ENCODE peak calls at places on chromosomes 6 and 20, in nine cellular contexts. W is cerebellum; Q is SJSA1; T is body of pancreas; D is activated CD4-positive, alpha-beta T cell treated with anti-CD3 and anti-CD28 coated beads, Interleukin-2, amount 50 U/mL, for 48 hours; O is activated naive CD8-positive, alpha-beta T cell treated with anti-CD3 and anti-CD28 coated beads, Interleukin-2, amount 50 U/mL, for 16 hours; K is GM06990; J is activated CD4-positive, CD25-positive, alpha-beta regulatory T cell treated with anti-CD3 and anti-CD28 coated beads, Interleukin-2, amount 50 U/mL, for 16 hours; E is HL-60. I is an unnamed sample.

GRCh38 chr20:64105846-64106434 is 1.4 kb downstream of the NPBWR2 start:
- DNase-seq in W (no peak), Q (no peak), T (no peak), D (no peak), O (no peak), K (no peak), J (no peak), E (no peak), I (no peak)

GRCh38 chr6:166643907-166644590 is 17.0 kb upstream of the RPS6KA2 start:
- DNase-seq in W (no peak), Q (no peak), T (no peak), D (no peak), O (no peak), K (no peak), J (no peak), E (no peak), I (no peak)

GRCh38 chr20:60009826-60010616 is 51.8 kb downstream of the CDH26 start:
- DNase-seq in W (no peak), Q (no peak), T (no peak), D (no peak), O (no peak), K (no peak), J (no peak), E (no peak), I (no peak)

GRCh38 chr6:106972500-106972899 is 2.0 kb downstream of the CD24 start:
- DNase-seq in W (no peak), Q (no peak), T (peak; percentile 61), D (no peak), O (no peak), K (no peak), J (no peak), E (no peak), I (no peak)

GRCh38 chr6:125918681-125919566 is 37.6 kb upstream of the HINT3 start:
- DNase-seq in W (no peak), Q (no peak), T (peak; percentile 82), D (peak; percentile 53), O (no peak), K (peak; percentile 73), J (no peak), E (peak; percentile 69), I (peak; percentile 48)

GRCh38 chr6:13853871-13854270 is 39.5 kb upstream of the MCUR1 start:
- DNase-seq in W (no peak), Q (peak; percentile 1), T (no peak), D (no peak), O (no peak), K (no peak), J (no peak), E (no peak), I (no peak)

GRCh38 chr20:57806476-57806875 is 96.7 kb upstream of the PMEPA1 start:
- DNase-seq in W (no peak), Q (no peak), T (no peak), D (no peak), O (no peak), K (no peak), J (no peak), E (no peak), I (no peak)

GRCh38 chr6:112466378-112467151 is 119.4 kb downstream of the RFPL4B start:
- DNase-seq in W (no peak), Q (no peak), T (no peak), D (no peak), O (no peak), K (peak; percentile 3), J (no peak), E (no peak), I (no peak)

GRCh38 chr20:12252793-12253192 is 335.1 kb downstream of the BTBD3 start:
- DNase-seq in W (no peak), Q (no peak), T (no peak), D (no peak), O (no peak), K (no peak), J (no peak), E (no peak), I (no peak)

I was measured in activated T-helper 2 cell treated with anti-CD3 and anti-CD28 coated beads, Interferon-gamma antibody, Interleukin-2, Interleukin-4, amounts not matched to agents 10 μg/mL and 5 μg/mL and 100 μg/mL, durations not matched to agents 14 hours and 24 hours and 36 hours.